ENCODE peak calls at places on chromosomes 4 and X, in five cellular contexts. A is Panc1, L is suprapubic skin, B is upper lobe of left lung, M is transverse colon. D is an unnamed sample.
A peak's percentile ranks its signal among the peaks of the same experiment; 100 is the strongest.

GRCh38 chr4:43133566-43133965 is 241.1 kb downstream of the GRXCR1 start:
- DNase-seq in A (no peak), M (no peak), B (no peak), L (no peak), D (no peak)

GRCh38 chrX:150205011-150205410 is 158.1 kb upstream of the MAMLD1 start:
- DNase-seq in M (no peak), B (peak; percentile 40), A (no peak), L (no peak), D (no peak)

GRCh38 chr4:18850763-18851331 is 829.3 kb upstream of the LCORL start:
- DNase-seq in L (no peak), B (no peak), A (no peak), M (no peak), D (no peak)

GRCh38 chrX:144637731-144638130 is 609.6 kb upstream of the SPANXN1 start:
- DNase-seq in B (no peak), A (no peak), L (no peak), M (no peak), D (no peak)

GRCh38 chr4:26344901-26345300 is 24.1 kb downstream of the RBPJ start:
- DNase-seq in B (no peak), A (no peak), L (no peak), M (no peak), D (no peak)

GRCh38 chr4:55396305-55397023 is 707 bp downstream of the TMEM165 start:
- DNase-seq in A (no peak), L (no peak), M (peak; percentile 57), B (peak; percentile 45), D (peak; percentile 56)

GRCh38 chrX:34467437-34467836 is 189.6 kb downstream of the TMEM47 start:
- DNase-seq in L (no peak), M (no peak), B (no peak), A (no peak), D (no peak)

GRCh38 chrX:115030635-115031034 is 13.2 kb upstream of the IL13RA2 start:
- DNase-seq in L (no peak), B (peak; percentile 35), A (no peak), M (peak; percentile 46), D (no peak)

GRCh38 chrX:6052111-6052745 is 176.4 kb downstream of the NLGN4X start:
- DNase-seq in M (no peak), L (no peak), A (no peak), B (no peak), D (no peak)

GRCh38 chr4:53463340-53463739 is 85.9 kb downstream of the FIP1L1 start:
- DNase-seq in M (no peak), L (no peak), A (no peak), B (no peak), D (no peak)

GRCh38 chr4:53461244-53461643 is 83.8 kb downstream of the FIP1L1 start:
- DNase-seq in B (no peak), A (no peak), L (no peak), M (no peak), D (no peak)

GRCh38 chr4:53455766-53456165 is 78.3 kb downstream of the FIP1L1 start:
- DNase-seq in A (no peak), M (no peak), B (no peak), L (no peak), D (no peak)

GRCh38 chr4:53456178-53456577 is 78.7 kb downstream of the FIP1L1 start:
- DNase-seq in L (no peak), B (no peak), A (no peak), M (no peak), D (no peak)

DNA sequence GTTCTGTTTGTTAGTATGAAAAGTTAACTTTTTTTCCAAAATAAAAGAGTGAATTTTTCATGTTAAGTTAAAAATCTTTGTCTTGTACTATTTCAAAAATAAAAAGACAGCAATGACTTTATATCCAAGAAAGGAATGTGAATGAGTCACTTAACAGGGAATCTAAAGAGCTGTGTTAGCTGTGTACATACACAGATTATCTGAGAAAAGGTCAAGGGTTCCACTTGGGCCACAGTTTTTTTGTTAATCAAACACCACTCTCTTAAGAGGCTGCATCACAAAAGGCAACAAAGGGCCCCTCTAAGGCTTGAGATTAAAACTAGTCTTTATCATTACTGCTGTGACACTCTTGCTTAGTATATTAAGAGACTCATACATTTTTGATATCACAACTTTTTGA is 82.1 kb downstream of the FIP1L1 start:
- DNase-seq in B (no peak), A (no peak), M (no peak), L (no peak), D (no peak)
- H3K36me3 ChIP-seq in B (peaks cover 64% of the 10 kb centered on the region), A (peaks cover 2% of the 10 kb centered on the region), M (no peaks in the 10 kb centered on the region), L (peaks cover 61% of the 10 kb centered on the region), D (peaks cover 5% of the 10 kb centered on the region)

GRCh38 chrX:137431693-137432488 is 134.0 kb upstream of the ZIC3 start:
- DNase-seq in B (no peak), L (no peak), A (no peak), M (no peak), D (no peak)

GRCh38 chrX:137430301-137430700 is 135.6 kb upstream of the ZIC3 start:
- DNase-seq in L (no peak), M (no peak), B (no peak), A (no peak), D (no peak)

GRCh38 chrX:137430984-137431475 is 134.9 kb upstream of the ZIC3 start:
- DNase-seq in B (no peak), L (no peak), M (no peak), A (no peak), D (no peak)

GRCh38 chrX:137428777-137429564 is 137.0 kb upstream of the ZIC3 start:
- DNase-seq in L (no peak), B (no peak), M (no peak), A (no peak), D (no peak)

GRCh38 chrX:137432609-137433008 is 133.3 kb upstream of the ZIC3 start:
- DNase-seq in L (no peak), A (peak; percentile 7), B (no peak), M (no peak), D (no peak)
- TF ChIP-seq CTCF in L (no peak), A (peak; percentile 69), B (no peak), M (no peak), D (peak; percentile 65)

GRCh38 chr4:183447646-183448045 is 3.2 kb downstream of the CDKN2AIP start:
- DNase-seq in A (no peak), L (no peak), B (no peak), M (no peak), D (no peak)
- H3K36me3 ChIP-seq in A (peaks cover 35% of the 10 kb centered on the region), L (peaks cover 60% of the 10 kb centered on the region), B (peaks cover 62% of the 10 kb centered on the region), M (no peaks in the 10 kb centered on the region), D (peaks cover 15% of the 10 kb centered on the region)

GRCh38 chr4:3074078-3074845 is at the start of the genes HTT and HTT-AS:
- DNase-seq in M (peak; percentile 99), L (peak; percentile 98), B (peak; percentile 97), A (peak; percentile 60), D (peak; percentile 98)
- TF ChIP-seq CTCF in M (no peak), L (no peak), B (peak; percentile 59), A (no peak), D (peak; percentile 10)

GRCh38 chr4:2503809-2504208 is 32.6 kb upstream of the FAM193A start:
- DNase-seq in B (no peak), M (no peak), A (no peak), L (no peak), D (no peak)
- H3K36me3 ChIP-seq in B (peaks cover 76% of the 10 kb centered on the region), M (no peaks in the 10 kb centered on the region), A (peaks cover 9% of the 10 kb centered on the region), L (peaks cover 69% of the 10 kb centered on the region), D (peaks cover 31% of the 10 kb centered on the region)

D was measured in GM06990.